ENCODE peak calls at places on chromosome 1, in ten cellular contexts. U, S, X, C, T, R, E, G, H and N are unnamed samples.

GRCh38 chr1:211382714-211383480 is 56.3 kb downstream of the TRAF5 start:
- DNase-seq in U (peak; percentile 96), S (peak; percentile 88), X (peak; percentile 97), C (peak; percentile 88), T (peak; percentile 44), R (peak; percentile 95), E (peak; percentile 95), G (peak; percentile 95), H (peak; percentile 92), N (peak; percentile 95)

GRCh38 chr1:237229333-237229732 is 187.3 kb downstream of the RYR2 start:
- DNase-seq in U (no peak), S (no peak), X (no peak), C (no peak), T (no peak), R (no peak), E (no peak), G (no peak), H (no peak), N (no peak)

GRCh38 chr1:234726359-234726836 is 116.4 kb upstream of the IRF2BP2 start:
- DNase-seq in U (peak; percentile 33), S (no peak), X (no peak), C (no peak), T (no peak), R (no peak), E (no peak), G (no peak), H (no peak), N (no peak)

GRCh38 chr1:40313329-40313957 is 3.6 kb downstream of the COL9A2 start:
- DNase-seq in U (no peak), S (no peak), X (no peak), C (no peak), T (no peak), R (peak; percentile 41), E (peak; percentile 53), G (no peak), H (no peak), N (no peak)

GRCh38 chr1:156677616-156678596 is 699 bp upstream of the NES start:
- DNase-seq in U (peak; percentile 85), S (peak; percentile 72), X (no peak), C (peak; percentile 57), T (no peak), R (peak; percentile 58), E (no peak), G (peak; percentile 56), H (peak; percentile 80), N (no peak)

GRCh38 chr1:81690881-81691453 is 109.8 kb upstream of the ADGRL2 start:
- DNase-seq in U (no peak), S (no peak), X (no peak), C (no peak), T (no peak), R (no peak), E (no peak), G (no peak), H (no peak), N (no peak)

GRCh38 chr1:46133181-46133658 is 791 bp upstream of the PIK3R3 start:
- DNase-seq in U (peak; percentile 85), S (peak; percentile 69), X (no peak), C (no peak), T (no peak), R (no peak), E (peak; percentile 86), G (no peak), H (no peak), N (no peak)

GRCh38 chr1:84390231-84390630 is 8.1 kb upstream of the DNASE2B start:
- DNase-seq in U (no peak), S (no peak), X (no peak), C (no peak), T (no peak), R (no peak), E (no peak), G (no peak), H (no peak), N (no peak)

GRCh38 chr1:25817840-25818501 is 1.8 kb upstream of the MTFR1L start:
- DNase-seq in U (no peak), S (no peak), X (no peak), C (no peak), T (no peak), R (no peak), E (no peak), G (no peak), H (no peak), N (no peak)

GRCh38 chr1:2584822-2585317 is 1.7 kb upstream of the PRXL2B start:
- DNase-seq in U (peak; percentile 21), S (no peak), X (no peak), C (no peak), T (no peak), R (no peak), E (no peak), G (no peak), H (no peak), N (no peak)

GRCh38 chr1:227395391-227396028 is 77.2 kb upstream of the CDC42BPA start:
- DNase-seq in U (no peak), S (no peak), X (no peak), C (no peak), T (no peak), R (no peak), E (no peak), G (no peak), H (no peak), N (no peak)

GRCh38 chr1:108708726-108709660 is 3.7 kb upstream of the FNDC7 start:
- DNase-seq in U (no peak), S (peak; percentile 12), X (no peak), C (no peak), T (no peak), R (no peak), E (no peak), G (peak; percentile 26), H (no peak), N (no peak)

GRCh38 chr1:170114916-170115315 is 30.8 kb upstream of the NTMT2 start:
- DNase-seq in U (no peak), S (no peak), X (no peak), C (no peak), T (no peak), R (no peak), E (no peak), G (no peak), H (no peak), N (no peak)

GRCh38 chr1:82160036-82160435 is 359.3 kb downstream of the ADGRL2 start:
- DNase-seq in U (no peak), S (no peak), X (no peak), C (no peak), T (no peak), R (no peak), E (no peak), G (no peak), H (no peak), N (no peak)

GRCh38 chr1:3379934-3380333 is 74.5 kb upstream of the ARHGEF16 start:
- DNase-seq in U (no peak), S (no peak), X (no peak), C (no peak), T (no peak), R (no peak), E (no peak), G (no peak), H (no peak), N (no peak)

GRCh38 chr1:230160957-230161771 is 94.1 kb downstream of the GALNT2 start:
- DNase-seq in U (no peak), S (no peak), X (no peak), C (no peak), T (no peak), R (no peak), E (no peak), G (no peak), H (no peak), N (no peak)

GRCh38 chr1:43464840-43465693 is 11.3 kb upstream of the HYI start:
- DNase-seq in U (no peak), S (no peak), X (no peak), C (no peak), T (no peak), R (no peak), E (no peak), G (no peak), H (no peak), N (no peak)

GRCh38 chr1:46555826-46556619 is 4.6 kb upstream of the KNCN start:
- DNase-seq in U (no peak), S (no peak), X (no peak), C (no peak), T (no peak), R (no peak), E (no peak), G (no peak), H (no peak), N (no peak)

DNA sequence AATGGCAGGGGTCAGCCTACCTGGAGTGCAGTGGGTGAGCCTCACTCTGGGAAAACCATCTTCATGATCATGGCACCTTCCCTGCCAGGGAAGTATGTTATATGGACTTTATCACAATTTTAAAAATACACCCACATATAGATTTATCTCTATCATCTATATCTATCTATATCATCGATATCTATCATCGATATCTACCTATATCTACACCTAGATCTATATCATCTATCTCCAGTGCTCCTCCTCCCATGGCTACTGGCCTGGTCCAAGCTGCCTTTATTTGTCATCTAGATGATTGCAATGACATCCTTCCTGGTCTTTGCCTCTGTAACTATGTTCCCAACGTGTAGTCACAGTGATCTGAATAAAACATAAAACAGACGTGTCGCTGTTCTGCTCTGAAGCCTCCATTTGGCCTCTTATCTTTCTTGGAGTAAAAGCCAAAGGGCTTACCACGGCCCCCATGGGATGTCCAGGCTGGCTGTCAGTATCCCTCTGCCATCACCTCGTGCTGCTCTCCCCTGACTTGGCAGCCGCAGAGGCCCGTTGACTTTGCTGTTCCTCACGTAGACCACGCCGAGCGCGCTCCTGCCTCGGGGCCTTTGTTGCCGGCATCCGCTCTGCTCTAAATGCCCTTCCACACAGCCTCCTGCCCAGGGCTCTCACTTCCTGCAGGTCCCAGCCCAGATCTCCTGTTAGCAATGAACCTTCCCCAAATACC is 20.6 kb upstream of the KIF26B start:
- DNase-seq in U (peak; percentile 77), S (no peak), X (no peak), C (no peak), T (no peak), R (no peak), E (peak; percentile 43), G (no peak), H (no peak), N (no peak)
- H3K4me1 ChIP-seq in U (no peaks in the 10 kb centered on the region), S (no peaks in the 10 kb centered on the region), X (no peaks in the 10 kb centered on the region), C (no peaks in the 10 kb centered on the region), T (no peaks in the 10 kb centered on the region), R (no peaks in the 10 kb centered on the region), E (no peaks in the 10 kb centered on the region), G (no peaks in the 10 kb centered on the region), H (no peaks in the 10 kb centered on the region), N (peaks cover 7% of the 10 kb centered on the region)

GRCh38 chr1:80384037-80384830 is 1377.7 kb upstream of the ADGRL4 start:
- DNase-seq in U (no peak), S (no peak), X (no peak), C (no peak), T (no peak), R (no peak), E (no peak), G (no peak), H (no peak), N (no peak)
- TF ChIP-seq POLR2A in U (no peak), S (no peak), X (no peak), C (no peak), T (no peak), R (no peak), E (no peak), G (no peak), H (no peak), N (no peak)

GRCh38 chr1:185420588-185421081 is 103.6 kb upstream of the IVNS1ABP start:
- DNase-seq in U (no peak), S (no peak), X (no peak), C (no peak), T (no peak), R (no peak), E (no peak), G (no peak), H (no peak), N (no peak)
- H3K4me1 ChIP-seq in U (no peaks in the 10 kb centered on the region), S (no peaks in the 10 kb centered on the region), X (no peaks in the 10 kb centered on the region), C (no peaks in the 10 kb centered on the region), T (no peaks in the 10 kb centered on the region), R (no peaks in the 10 kb centered on the region), E (no peaks in the 10 kb centered on the region), G (no peaks in the 10 kb centered on the region), H (no peaks in the 10 kb centered on the region), N (no peaks in the 10 kb centered on the region)

GRCh38 chr1:12047120-12047876 is 15.8 kb upstream of the TNFRSF8 start:
- DNase-seq in U (no peak), S (no peak), X (no peak), C (no peak), T (no peak), R (no peak), E (no peak), G (no peak), H (no peak), N (no peak)
- TF ChIP-seq POLR2A in U (no peak), S (no peak), X (no peak), C (no peak), T (no peak), R (no peak), E (no peak), G (no peak), H (no peak), N (no peak)